ENCODE peak calls at places on chromosome 11, in eight cellular contexts. G, B, D, V, A, I, T and J are unnamed samples.

GRCh38 chr11:73795925-73796632 is 8.4 kb downstream of the MRPL48 start:
- DNase-seq in B (no peak), D (no peak), A (no peak), I (no peak), T (no peak), G (no peak), V (no peak), J (no peak)

GRCh38 chr11:129702410-129703390 is 112.9 kb upstream of the TMEM45B start:
- DNase-seq in A (no peak), V (peak; percentile 95), B (no peak), I (no peak), G (no peak), D (no peak), T (no peak), J (no peak)

GRCh38 chr11:128507936-128508335 is 79.4 kb downstream of the ETS1 start:
- DNase-seq in D (no peak), V (no peak), I (no peak), G (no peak), B (no peak), T (no peak), A (no peak), J (no peak)

GRCh38 chr11:60905551-60906113 is 753 bp downstream of the PRPF19 start:
- DNase-seq in V (peak; percentile 87), T (no peak), G (peak; percentile 78), A (peak; percentile 59), D (no peak), B (no peak), I (peak; percentile 74), J (no peak)

GRCh38 chr11:68008381-68009337 is 1.5 kb upstream of the ALDH3B1 start:
- DNase-seq in I (peak; percentile 77), V (peak; percentile 43), B (no peak), T (no peak), A (no peak), D (no peak), G (no peak), J (no peak)

GRCh38 chr11:7513210-7514098 is at the start of gene PPFIBP2:
- DNase-seq in B (peak; percentile 71), A (peak; percentile 51), I (peak; percentile 70), D (peak; percentile 84), V (peak; percentile 74), G (peak; percentile 47), T (peak; percentile 96), J (peak; percentile 21)

GRCh38 chr11:105321696-105322095 is 182.1 kb upstream of the CARD18 start:
- DNase-seq in I (no peak), T (no peak), G (no peak), D (no peak), V (no peak), A (no peak), B (no peak), J (no peak)

GRCh38 chr11:64304032-64304315 is 1.4 kb upstream of the ESRRA start:
- DNase-seq in G (no peak), B (no peak), V (no peak), D (no peak), I (no peak), A (no peak), T (no peak), J (no peak)

GRCh38 chr11:42890773-42891172 is 421.0 kb upstream of the API5 start:
- DNase-seq in V (no peak), G (no peak), B (no peak), A (no peak), I (no peak), D (no peak), T (no peak), J (no peak)